ENCODE peak calls at places on chromosomes 5 and 9, in six cellular contexts. W, R, E, X, O and L are unnamed samples.

GRCh38 chr5:78497573-78498533 is 137.4 kb downstream of the SCAMP1 start:
- DNase-seq in O (no peak), R (no peak), X (no peak), E (no peak), W (no peak), L (no peak)

GRCh38 chr5:123091258-123091987 is 2.4 kb downstream of the PRDM6 start:
- DNase-seq in W (no peak), E (no peak), X (no peak), R (no peak), O (no peak), L (no peak)

GRCh38 chr5:123116063-123116462 is 27.0 kb downstream of the PRDM6 start:
- DNase-seq in W (no peak), R (no peak), X (no peak), O (no peak), E (no peak), L (no peak)

GRCh38 chr9:122050167-122050566 is 42.9 kb downstream of the TTLL11 start:
- DNase-seq in X (no peak), R (no peak), E (no peak), W (no peak), O (no peak), L (no peak)

GRCh38 chr9:83281306-83282255 is 218.6 kb upstream of the RASEF start:
- DNase-seq in R (no peak), W (no peak), X (peak), O (no peak), E (no peak), L (no peak)

GRCh38 chr9:91332476-91333231 is 29.1 kb downstream of the AUH start:
- DNase-seq in W (no peak), R (no peak), E (no peak), O (no peak), X (no peak), L (no peak)

GRCh38 chr9:130893250-130894101 is 3.1 kb downstream of the QRFP start:
- DNase-seq in W (no peak), O (no peak), R (no peak), E (no peak), X (peak), L (no peak)

GRCh38 chr5:176875783-176876505 is 23.2 kb downstream of the HK3 start:
- DNase-seq in E (no peak), X (no peak), O (no peak), W (no peak), R (no peak), L (no peak)

GRCh38 chr5:144391044-144391443 is 220.4 kb downstream of the KCTD16 start:
- DNase-seq in R (no peak), E (no peak), X (no peak), W (no peak), O (no peak), L (no peak)

GRCh38 chr5:179342577-179342976 is 2.7 kb downstream of the ADAMTS2 start:
- DNase-seq in E (no peak), R (no peak), W (no peak), O (no peak), X (no peak), L (peak)

GRCh38 chr5:139458580-139459407 is 3.7 kb downstream of the ECSCR start:
- DNase-seq in E (peak), O (peak), R (peak), W (no peak), X (no peak), L (no peak)

GRCh38 chr5:38453506-38453905 is 102.9 kb downstream of the LIFR start:
- DNase-seq in O (peak), W (no peak), X (no peak), E (peak), R (peak), L (no peak)

GRCh38 chr5:142881076-142881466 is 110.9 kb downstream of the ARHGAP26 start:
- DNase-seq in R (no peak), O (peak), W (no peak), X (no peak), E (no peak), L (no peak)

GRCh38 chr9:109506097-109506712 is 8.1 kb upstream of the PTPN3 start:
- DNase-seq in R (no peak), O (no peak), X (peak), E (no peak), W (peak), L (no peak)

GRCh38 chr5:60287174-60287771 is 393.7 kb upstream of the PDE4D start:
- DNase-seq in E (no peak), X (peak), W (peak), R (no peak), O (no peak), L (peak)

GRCh38 chr5:168315991-168316578 is 24.6 kb downstream of the WWC1 start:
- DNase-seq in O (no peak), R (no peak), E (no peak), X (no peak), W (no peak), L (no peak)

GRCh38 chr9:73441890-73442818 is 290.5 kb downstream of the ANXA1 start:
- DNase-seq in R (no peak), E (no peak), O (no peak), W (no peak), X (no peak), L (no peak)

GRCh38 chr9:112135706-112136105 is 39.4 kb downstream of the SUSD1 start:
- DNase-seq in W (no peak), R (no peak), X (no peak), O (no peak), E (no peak), L (peak)

GRCh38 chr5:153881687-153882086 is 157.0 kb downstream of the FAM114A2 start:
- DNase-seq in O (no peak), W (no peak), E (no peak), R (no peak), X (no peak), L (no peak)

GRCh38 chr5:16856531-16856930 is 79.6 kb downstream of the MYO10 start:
- DNase-seq in W (no peak), O (no peak), X (peak), E (no peak), R (no peak), L (no peak)

GRCh38 chr9:92767078-92768054 is 2.7 kb upstream of the BICD2 start:
- DNase-seq in X (no peak), W (no peak), E (no peak), R (no peak), O (no peak), L (no peak)

GRCh38 chr5:88664630-88665029 is 218.4 kb downstream of the MEF2C start:
- DNase-seq in W (no peak), E (no peak), R (no peak), O (no peak), X (no peak), L (no peak)

GRCh38 chr5:151199581-151200185 is 24.2 kb downstream of the CCDC69 start:
- DNase-seq in O (no peak), X (no peak), W (no peak), E (no peak), R (no peak), L (no peak)

GRCh38 chr9:136662656-136663310 is at the start of gene EGFL7:
- DNase-seq in O (no peak), E (no peak), X (no peak), R (no peak), W (peak), L (no peak)

GRCh38 chr9:109640232-109641078 is 139.5 kb upstream of the PALM2AKAP2 start:
- DNase-seq in E (no peak), R (no peak), W (no peak), X (peak), O (no peak), L (peak)

GRCh38 chr9:134690946-134691694 is 49.5 kb downstream of the COL5A1 start:
- DNase-seq in O (no peak), E (no peak), R (no peak), X (no peak), W (no peak), L (no peak)

GRCh38 chr9:131837316-131837715 is 97.4 kb upstream of the RAPGEF1 start:
- DNase-seq in W (no peak), E (no peak), R (no peak), O (no peak), X (peak), L (peak)

GRCh38 chr5:180096616-180097015 is 25.1 kb upstream of the RNF130 start:
- DNase-seq in O (no peak), X (no peak), E (no peak), W (no peak), R (no peak), L (no peak)

GRCh38 chr9:108093773-108094675 is 604.5 kb upstream of the KLF4 start:
- DNase-seq in W (no peak), R (no peak), E (no peak), X (peak), O (no peak), L (no peak)

GRCh38 chr5:41686191-41686590 is 175.8 kb upstream of the PLCXD3 start:
- DNase-seq in R (no peak), O (no peak), E (no peak), W (no peak), X (no peak), L (no peak)

GRCh38 chr5:139486201-139486600 is 3.6 kb upstream of the STING1 start:
- DNase-seq in X (no peak), O (no peak), E (no peak), R (no peak), W (no peak), L (peak)

GRCh38 chr9:35908484-35909125 is 685 bp upstream of the SPAAR start:
- DNase-seq in E (no peak), X (no peak), R (no peak), O (no peak), W (no peak), L (no peak)

GRCh38 chr5:142981886-142982820 is 212.0 kb downstream of the ARHGAP26 start:
- DNase-seq in X (no peak), W (peak), R (no peak), O (no peak), E (no peak), L (peak)

GRCh38 chr5:140075371-140075770 is 32.3 kb upstream of the NRG2 start:
- DNase-seq in O (no peak), R (no peak), W (no peak), E (no peak), X (no peak), L (no peak)